ENCODE peak calls at places on chromosomes 7 and 10, in four cellular contexts. Q is activated gamma-delta T cell, S is bronchial epithelial cell, D is NCI-H748 treated with DMSO at 0.1 percent for 48 hours. A is an unnamed sample.
A peak's percentile ranks its signal among the peaks of the same experiment; 100 is the strongest.

GRCh38 chr7:12493407-12493806 is 77.1 kb upstream of the SCIN start:
- DNase-seq in Q (no peak), S (peak; percentile 43), D (no peak), A (no peak)

GRCh38 chr10:8913720-8914119 is 859.2 kb downstream of the GATA3 start:
- DNase-seq in Q (no peak), S (peak; percentile 59), D (no peak), A (peak; percentile 17)

GRCh38 chr10:99330675-99330924 is 1.4 kb downstream of the CNNM1 start:
- DNase-seq in Q (no peak), S (no peak), D (no peak), A (no peak)

GRCh38 chr10:95508730-95509129 is 52.4 kb downstream of the SORBS1 start:
- DNase-seq in Q (no peak), S (no peak), D (no peak), A (no peak)

GRCh38 chr7:1152492-1152891 is 7.5 kb downstream of the ZFAND2A start:
- DNase-seq in Q (no peak), S (no peak), D (no peak), A (no peak)

GRCh38 chr10:86447422-86447821 is 74.2 kb downstream of the WAPL start:
- DNase-seq in Q (no peak), S (no peak), D (no peak), A (no peak)

GRCh38 chr7:29109815-29110385 is 36.4 kb downstream of the CPVL start:
- DNase-seq in Q (no peak), S (peak; percentile 64), D (no peak), A (no peak)

GRCh38 chr10:121589553-121589952 is 8.7 kb downstream of the FGFR2 start:
- DNase-seq in Q (no peak), S (no peak), D (no peak), A (no peak)

GRCh38 chr10:4280481-4281206 is 495.6 kb upstream of the KLF6 start:
- DNase-seq in Q (no peak), S (peak; percentile 54), D (no peak), A (no peak)

A was measured in NCI-H1105 treated with DMSO at 0.1 percent for 48 hours.